ENCODE peak calls at places on chromosomes 5 and 9, in five cellular contexts. One of them, this sample, is unnamed.

GRCh38 chr5:175842947-175843793 is 28.2 kb upstream of the CPLX2 start:
- DNase-seq in type B pancreatic cell: no peak
- DNase-seq in activated CD4-positive, alpha-beta T cell treated with anti-CD3 and anti-CD28 coated beads for 4 hours: no peak
- DNase-seq in foreskin fibroblast: peak
- DNase-seq in NCI-H2107: no peak
- DNase-seq in this sample: no peak

GRCh38 chr5:125277494-125278154 is 531.2 kb upstream of the ZNF608 start:
- DNase-seq in foreskin fibroblast: peak
- DNase-seq in NCI-H2107: no peak
- DNase-seq in type B pancreatic cell: no peak
- DNase-seq in activated CD4-positive, alpha-beta T cell treated with anti-CD3 and anti-CD28 coated beads for 4 hours: no peak
- DNase-seq in this sample: no peak

GRCh38 chr5:171312129-171312819 is 3.2 kb downstream of the TLX3 start:
- DNase-seq in activated CD4-positive, alpha-beta T cell treated with anti-CD3 and anti-CD28 coated beads for 4 hours: no peak
- DNase-seq in type B pancreatic cell: no peak
- DNase-seq in NCI-H2107: no peak
- DNase-seq in foreskin fibroblast: peak
- DNase-seq in this sample: peak

GRCh38 chr5:40447438-40447837 is 232.3 kb upstream of the PTGER4 start:
- DNase-seq in foreskin fibroblast: peak
- DNase-seq in type B pancreatic cell: no peak
- DNase-seq in activated CD4-positive, alpha-beta T cell treated with anti-CD3 and anti-CD28 coated beads for 4 hours: no peak
- DNase-seq in NCI-H2107: no peak
- DNase-seq in this sample: no peak

GRCh38 chr5:87154191-87154590 is 113.5 kb upstream of the RASA1 start:
- DNase-seq in foreskin fibroblast: peak
- DNase-seq in type B pancreatic cell: no peak
- DNase-seq in activated CD4-positive, alpha-beta T cell treated with anti-CD3 and anti-CD28 coated beads for 4 hours: no peak
- DNase-seq in NCI-H2107: no peak
- DNase-seq in this sample: no peak

GRCh38 chr5:15737882-15738677 is 238.1 kb downstream of the FBXL7 start:
- DNase-seq in NCI-H2107: no peak
- DNase-seq in type B pancreatic cell: no peak
- DNase-seq in foreskin fibroblast: peak
- DNase-seq in activated CD4-positive, alpha-beta T cell treated with anti-CD3 and anti-CD28 coated beads for 4 hours: no peak
- DNase-seq in this sample: no peak

GRCh38 chr9:136957461-136957860 is 5.4 kb downstream of the LCN12 start:
- DNase-seq in activated CD4-positive, alpha-beta T cell treated with anti-CD3 and anti-CD28 coated beads for 4 hours: no peak
- DNase-seq in foreskin fibroblast: no peak
- DNase-seq in NCI-H2107: no peak
- DNase-seq in type B pancreatic cell: no peak
- DNase-seq in this sample: no peak

GRCh38 chr5:172603425-172603824 is 37.6 kb upstream of the NEURL1B start:
- DNase-seq in type B pancreatic cell: no peak
- DNase-seq in foreskin fibroblast: peak
- DNase-seq in NCI-H2107: no peak
- DNase-seq in activated CD4-positive, alpha-beta T cell treated with anti-CD3 and anti-CD28 coated beads for 4 hours: no peak
- DNase-seq in this sample: peak

GRCh38 chr9:98231770-98232478 is 23.5 kb downstream of the TBC1D2 start:
- DNase-seq in activated CD4-positive, alpha-beta T cell treated with anti-CD3 and anti-CD28 coated beads for 4 hours: no peak
- DNase-seq in foreskin fibroblast: peak
- DNase-seq in type B pancreatic cell: no peak
- DNase-seq in NCI-H2107: no peak
- DNase-seq in this sample: no peak

GRCh38 chr5:178695560-178695959 is 34.9 kb downstream of the ZNF354A start:
- DNase-seq in activated CD4-positive, alpha-beta T cell treated with anti-CD3 and anti-CD28 coated beads for 4 hours: no peak
- DNase-seq in foreskin fibroblast: no peak
- DNase-seq in type B pancreatic cell: no peak
- DNase-seq in NCI-H2107: no peak
- DNase-seq in this sample: no peak

GRCh38 chr5:54249210-54250028 is 61.0 kb downstream of the ARL15 start:
- DNase-seq in type B pancreatic cell: no peak
- DNase-seq in foreskin fibroblast: no peak
- DNase-seq in activated CD4-positive, alpha-beta T cell treated with anti-CD3 and anti-CD28 coated beads for 4 hours: no peak
- DNase-seq in NCI-H2107: no peak
- DNase-seq in this sample: no peak

GRCh38 chr5:62594364-62594984 is 15.9 kb downstream of the LRRC70 start:
- DNase-seq in foreskin fibroblast: no peak
- DNase-seq in type B pancreatic cell: no peak
- DNase-seq in activated CD4-positive, alpha-beta T cell treated with anti-CD3 and anti-CD28 coated beads for 4 hours: no peak
- DNase-seq in NCI-H2107: no peak
- DNase-seq in this sample: no peak

GRCh38 chr9:134642385-134643181 is 980 bp downstream of the COL5A1 start:
- DNase-seq in activated CD4-positive, alpha-beta T cell treated with anti-CD3 and anti-CD28 coated beads for 4 hours: no peak
- DNase-seq in NCI-H2107: no peak
- DNase-seq in foreskin fibroblast: peak
- DNase-seq in type B pancreatic cell: no peak
- DNase-seq in this sample: no peak

GRCh38 chr9:83066771-83067170 is 3.8 kb upstream of the RASEF start:
- DNase-seq in activated CD4-positive, alpha-beta T cell treated with anti-CD3 and anti-CD28 coated beads for 4 hours: no peak
- DNase-seq in foreskin fibroblast: peak
- DNase-seq in NCI-H2107: no peak
- DNase-seq in type B pancreatic cell: no peak
- DNase-seq in this sample: no peak

GRCh38 chr5:1500411-1501091 is 23.2 kb downstream of the LPCAT1 start:
- DNase-seq in NCI-H2107: no peak
- DNase-seq in type B pancreatic cell: no peak
- DNase-seq in activated CD4-positive, alpha-beta T cell treated with anti-CD3 and anti-CD28 coated beads for 4 hours: no peak
- DNase-seq in foreskin fibroblast: no peak
- DNase-seq in this sample: no peak

GRCh38 chr5:143205386-143205785 is 198.1 kb downstream of the NR3C1 start:
- DNase-seq in type B pancreatic cell: no peak
- DNase-seq in activated CD4-positive, alpha-beta T cell treated with anti-CD3 and anti-CD28 coated beads for 4 hours: no peak
- DNase-seq in foreskin fibroblast: peak
- DNase-seq in NCI-H2107: no peak
- DNase-seq in this sample: no peak

GRCh38 chr5:173303878-173304590 is 24.2 kb downstream of the STC2 start:
- DNase-seq in foreskin fibroblast: peak
- DNase-seq in NCI-H2107: no peak
- DNase-seq in type B pancreatic cell: no peak
- DNase-seq in activated CD4-positive, alpha-beta T cell treated with anti-CD3 and anti-CD28 coated beads for 4 hours: no peak
- DNase-seq in this sample: no peak

GRCh38 chr9:99489043-99489378 is 266.9 kb downstream of the SEC61B start:
- DNase-seq in foreskin fibroblast: peak
- DNase-seq in type B pancreatic cell: no peak
- DNase-seq in activated CD4-positive, alpha-beta T cell treated with anti-CD3 and anti-CD28 coated beads for 4 hours: no peak
- DNase-seq in NCI-H2107: no peak
- DNase-seq in this sample: no peak

GRCh38 chr9:97880336-97880735 is 27.3 kb downstream of the FOXE1 start:
- DNase-seq in activated CD4-positive, alpha-beta T cell treated with anti-CD3 and anti-CD28 coated beads for 4 hours: no peak
- DNase-seq in type B pancreatic cell: no peak
- DNase-seq in NCI-H2107: no peak
- DNase-seq in foreskin fibroblast: no peak
- DNase-seq in this sample: no peak

GRCh38 chr9:105148328-105149006 is 96.0 kb upstream of the SLC44A1 start:
- DNase-seq in NCI-H2107: no peak
- DNase-seq in foreskin fibroblast: peak
- DNase-seq in activated CD4-positive, alpha-beta T cell treated with anti-CD3 and anti-CD28 coated beads for 4 hours: no peak
- DNase-seq in type B pancreatic cell: no peak
- DNase-seq in this sample: no peak

GRCh38 chr5:140041492-140042421 is 1.3 kb downstream of the NRG2 start:
- DNase-seq in NCI-H2107: no peak
- DNase-seq in activated CD4-positive, alpha-beta T cell treated with anti-CD3 and anti-CD28 coated beads for 4 hours: no peak
- DNase-seq in foreskin fibroblast: peak
- DNase-seq in type B pancreatic cell: no peak
- DNase-seq in this sample: no peak

GRCh38 chr5:1291611-1292080 is 3.2 kb downstream of the TERT start:
- DNase-seq in NCI-H2107: peak
- DNase-seq in foreskin fibroblast: no peak
- DNase-seq in type B pancreatic cell: no peak
- DNase-seq in activated CD4-positive, alpha-beta T cell treated with anti-CD3 and anti-CD28 coated beads for 4 hours: no peak
- DNase-seq in this sample: peak

GRCh38 chr5:59390074-59390659 is 503.4 kb downstream of the PDE4D start:
- DNase-seq in foreskin fibroblast: peak
- DNase-seq in NCI-H2107: no peak
- DNase-seq in type B pancreatic cell: no peak
- DNase-seq in activated CD4-positive, alpha-beta T cell treated with anti-CD3 and anti-CD28 coated beads for 4 hours: no peak
- DNase-seq in this sample: no peak

GRCh38 chr5:82276800-82277612 is 1.1 kb downstream of the RPS23 start:
- DNase-seq in type B pancreatic cell: no peak
- DNase-seq in foreskin fibroblast: no peak
- DNase-seq in activated CD4-positive, alpha-beta T cell treated with anti-CD3 and anti-CD28 coated beads for 4 hours: no peak
- DNase-seq in NCI-H2107: no peak
- DNase-seq in this sample: no peak

GRCh38 chr9:15935661-15936315 is 382.9 kb downstream of the CCDC171 start:
- DNase-seq in NCI-H2107: no peak
- DNase-seq in foreskin fibroblast: peak
- DNase-seq in type B pancreatic cell: no peak
- DNase-seq in activated CD4-positive, alpha-beta T cell treated with anti-CD3 and anti-CD28 coated beads for 4 hours: no peak
- DNase-seq in this sample: no peak

GRCh38 chr5:6804766-6805165 is 91.5 kb downstream of the TENT4A start:
- DNase-seq in NCI-H2107: no peak
- DNase-seq in type B pancreatic cell: no peak
- DNase-seq in foreskin fibroblast: peak
- DNase-seq in activated CD4-positive, alpha-beta T cell treated with anti-CD3 and anti-CD28 coated beads for 4 hours: no peak
- DNase-seq in this sample: no peak

GRCh38 chr5:35151151-35151920 is 79.0 kb downstream of the PRLR start:
- DNase-seq in foreskin fibroblast: peak
- DNase-seq in activated CD4-positive, alpha-beta T cell treated with anti-CD3 and anti-CD28 coated beads for 4 hours: no peak
- DNase-seq in type B pancreatic cell: no peak
- DNase-seq in NCI-H2107: no peak
- DNase-seq in this sample: no peak

GRCh38 chr5:172932313-172933017 is 26.8 kb upstream of the RPL26L1 start:
- DNase-seq in foreskin fibroblast: peak
- DNase-seq in type B pancreatic cell: peak
- DNase-seq in NCI-H2107: no peak
- DNase-seq in activated CD4-positive, alpha-beta T cell treated with anti-CD3 and anti-CD28 coated beads for 4 hours: peak
- DNase-seq in this sample: peak

GRCh38 chr9:76610009-76610352 is 151.0 kb downstream of the GCNT1 start:
- DNase-seq in foreskin fibroblast: peak
- DNase-seq in type B pancreatic cell: no peak
- DNase-seq in activated CD4-positive, alpha-beta T cell treated with anti-CD3 and anti-CD28 coated beads for 4 hours: no peak
- DNase-seq in NCI-H2107: no peak
- DNase-seq in this sample: no peak

GRCh38 chr5:149816661-149817060 is 86.6 kb downstream of the PPARGC1B start:
- DNase-seq in activated CD4-positive, alpha-beta T cell treated with anti-CD3 and anti-CD28 coated beads for 4 hours: no peak
- DNase-seq in foreskin fibroblast: no peak
- DNase-seq in NCI-H2107: no peak
- DNase-seq in type B pancreatic cell: no peak
- DNase-seq in this sample: no peak

GRCh38 chr9:114400219-114400618 is 12.4 kb upstream of the AKNA start:
- DNase-seq in NCI-H2107: no peak
- DNase-seq in activated CD4-positive, alpha-beta T cell treated with anti-CD3 and anti-CD28 coated beads for 4 hours: no peak
- DNase-seq in type B pancreatic cell: no peak
- DNase-seq in foreskin fibroblast: no peak
- DNase-seq in this sample: no peak

GRCh38 chr5:903756-904096 is 11.0 kb downstream of the TRIP13 start:
- DNase-seq in type B pancreatic cell: no peak
- DNase-seq in activated CD4-positive, alpha-beta T cell treated with anti-CD3 and anti-CD28 coated beads for 4 hours: no peak
- DNase-seq in foreskin fibroblast: no peak
- DNase-seq in NCI-H2107: no peak
- DNase-seq in this sample: no peak

GRCh38 chr5:56673171-56673570 is 142.2 kb upstream of the MAP3K1 start:
- DNase-seq in NCI-H2107: no peak
- DNase-seq in type B pancreatic cell: no peak
- DNase-seq in activated CD4-positive, alpha-beta T cell treated with anti-CD3 and anti-CD28 coated beads for 4 hours: no peak
- DNase-seq in foreskin fibroblast: no peak
- DNase-seq in this sample: no peak

GRCh38 chr5:76483433-76483832 is 80.3 kb downstream of the IQGAP2 start:
- DNase-seq in foreskin fibroblast: no peak
- DNase-seq in activated CD4-positive, alpha-beta T cell treated with anti-CD3 and anti-CD28 coated beads for 4 hours: no peak
- DNase-seq in NCI-H2107: no peak
- DNase-seq in type B pancreatic cell: no peak
- DNase-seq in this sample: no peak

GRCh38 chr5:171986772-171987171 is 19.7 kb downstream of the FBXW11 start:
- DNase-seq in foreskin fibroblast: no peak
- DNase-seq in activated CD4-positive, alpha-beta T cell treated with anti-CD3 and anti-CD28 coated beads for 4 hours: no peak
- DNase-seq in type B pancreatic cell: no peak
- DNase-seq in NCI-H2107: no peak
- DNase-seq in this sample: no peak

GRCh38 chr9:122112238-122112637 is 19.1 kb upstream of the TTLL11 start:
- DNase-seq in type B pancreatic cell: no peak
- DNase-seq in NCI-H2107: no peak
- DNase-seq in activated CD4-positive, alpha-beta T cell treated with anti-CD3 and anti-CD28 coated beads for 4 hours: no peak
- DNase-seq in foreskin fibroblast: no peak
- DNase-seq in this sample: no peak

GRCh38 chr5:78542321-78542840 is 106.2 kb downstream of the LHFPL2 start:
- DNase-seq in NCI-H2107: no peak
- DNase-seq in type B pancreatic cell: no peak
- DNase-seq in activated CD4-positive, alpha-beta T cell treated with anti-CD3 and anti-CD28 coated beads for 4 hours: no peak
- DNase-seq in foreskin fibroblast: no peak
- DNase-seq in this sample: no peak

GRCh38 chr9:81477669-81478068 is 211.7 kb downstream of the TLE1 start:
- DNase-seq in NCI-H2107: no peak
- DNase-seq in activated CD4-positive, alpha-beta T cell treated with anti-CD3 and anti-CD28 coated beads for 4 hours: no peak
- DNase-seq in foreskin fibroblast: peak
- DNase-seq in type B pancreatic cell: no peak
- DNase-seq in this sample: no peak

GRCh38 chr5:25573691-25574090 is 928.9 kb upstream of the CDH10 start:
- DNase-seq in type B pancreatic cell: no peak
- DNase-seq in NCI-H2107: no peak
- DNase-seq in foreskin fibroblast: no peak
- DNase-seq in activated CD4-positive, alpha-beta T cell treated with anti-CD3 and anti-CD28 coated beads for 4 hours: no peak
- DNase-seq in this sample: no peak

GRCh38 chr9:3238241-3238640 is 287.6 kb downstream of the RFX3 start:
- DNase-seq in type B pancreatic cell: no peak
- DNase-seq in foreskin fibroblast: peak
- DNase-seq in activated CD4-positive, alpha-beta T cell treated with anti-CD3 and anti-CD28 coated beads for 4 hours: no peak
- DNase-seq in NCI-H2107: no peak
- DNase-seq in this sample: no peak